ENCODE peak calls at places on chromosomes 6 and 20, in seven cellular contexts. V is pancreas, E is GM20000, U is WTC11, C is OCI-LY7, N is HFFc6, Y is K562. R is an unnamed sample.

GRCh38 chr6:139490482-139490881 is 116.0 kb upstream of the CITED2 start:
- DNase-seq in E (no peak), U (no peak), Y (no peak), V (peak; percentile 68), C (peak; percentile 39), N (no peak), R (no peak)

GRCh38 chr6:136212616-136213396 is 37.3 kb downstream of the MTFR2 start:
- DNase-seq in C (no peak), U (no peak), N (no peak), Y (no peak), V (no peak), E (no peak), R (no peak)

GRCh38 chr6:16324184-16324583 is 85.8 kb downstream of the GMPR start:
- DNase-seq in Y (no peak), E (no peak), V (no peak), U (no peak), C (no peak), N (no peak), R (no peak)

GRCh38 chr6:110813813-110814487 is 1.3 kb downstream of the CDK19 start:
- DNase-seq in C (peak; percentile 66), U (no peak), N (no peak), V (no peak), E (no peak), Y (no peak), R (no peak)

GRCh38 chr6:44524491-44525227 is 137.2 kb downstream of the CDC5L start:
- DNase-seq in U (no peak), Y (no peak), E (no peak), N (no peak), C (no peak), V (no peak), R (no peak)

GRCh38 chr6:50905297-50905696 is 86.6 kb downstream of the TFAP2B start:
- DNase-seq in C (no peak), V (no peak), Y (no peak), E (no peak), U (no peak), N (no peak), R (no peak)

GRCh38 chr6:126388235-126388634 is 48.3 kb downstream of the CENPW start:
- DNase-seq in E (no peak), C (no peak), V (no peak), Y (no peak), N (no peak), U (no peak), R (no peak)

GRCh38 chr6:30875244-30876038 is 8.9 kb upstream of the DDR1 start:
- DNase-seq in U (no peak), V (no peak), E (no peak), N (no peak), C (no peak), Y (no peak), R (no peak)

GRCh38 chr20:34693414-34693813 is 10.7 kb upstream of the TP53INP2 start:
- DNase-seq in V (no peak), E (no peak), U (no peak), Y (no peak), C (no peak), N (no peak), R (no peak)

GRCh38 chr6:11762782-11763459 is 15.7 kb downstream of the ADTRP start:
- DNase-seq in C (no peak), Y (no peak), E (no peak), V (no peak), U (no peak), N (no peak), R (no peak)

GRCh38 chr20:61408951-61409740 is 157.1 kb downstream of the CDH4 start:
- DNase-seq in V (no peak), E (no peak), N (no peak), U (no peak), Y (no peak), C (no peak), R (no peak)

GRCh38 chr6:145887969-145888368 is 73.4 kb upstream of the FBXO30 start:
- DNase-seq in E (peak; percentile 7), N (peak; percentile 20), C (peak; percentile 64), Y (no peak), U (no peak), V (no peak), R (no peak)

GRCh38 chr20:49853640-49854039 is 41.0 kb downstream of the SLC9A8 start:
- DNase-seq in Y (no peak), U (peak; percentile 30), V (no peak), C (no peak), E (no peak), N (peak; percentile 69), R (no peak)

GRCh38 chr6:145948328-145948727 is 15.8 kb downstream of the SHPRH start:
- DNase-seq in C (no peak), N (peak; percentile 3), E (no peak), V (no peak), Y (no peak), U (no peak), R (no peak)

GRCh38 chr20:36010745-36011326 is 42.4 kb downstream of the CNBD2 start:
- DNase-seq in N (no peak), U (no peak), V (no peak), E (no peak), C (no peak), Y (no peak), R (no peak)

GRCh38 chr6:166999845-167000253 is 652 bp downstream of the CEP43 start:
- DNase-seq in E (no peak), N (no peak), C (peak; percentile 41), U (no peak), Y (no peak), V (no peak), R (no peak)

GRCh38 chr6:137233561-137234504 is 14.6 kb upstream of the IFNGR1 start:
- DNase-seq in U (no peak), N (peak; percentile 70), C (no peak), V (no peak), E (no peak), Y (no peak), R (no peak)

GRCh38 chr20:17171750-17172149 is 55.1 kb upstream of the PCSK2 start:
- DNase-seq in C (no peak), E (no peak), U (no peak), N (no peak), V (no peak), Y (no peak), R (no peak)

GRCh38 chr20:44863661-44864060 is 21.8 kb upstream of the YWHAB start:
- DNase-seq in V (no peak), E (no peak), Y (no peak), N (no peak), U (no peak), C (no peak), R (no peak)

GRCh38 chr20:36135159-36135558 is 19.4 kb upstream of the EPB41L1 start:
- DNase-seq in U (no peak), C (no peak), Y (no peak), N (no peak), V (no peak), E (no peak), R (no peak)

GRCh38 chr6:134753001-134753400 is 196.9 kb downstream of the ALDH8A1 start:
- DNase-seq in U (no peak), E (no peak), C (no peak), Y (no peak), V (peak; percentile 27), N (no peak), R (no peak)

GRCh38 chr6:134754013-134754690 is 195.7 kb downstream of the ALDH8A1 start:
- DNase-seq in U (no peak), Y (no peak), V (no peak), E (no peak), C (no peak), N (no peak), R (no peak)

GRCh38 chr6:134757911-134758361 is 192.0 kb downstream of the ALDH8A1 start:
- DNase-seq in U (no peak), Y (no peak), N (no peak), E (no peak), V (peak; percentile 27), C (no peak), R (no peak)

GRCh38 chr6:134758616-134759015 is 191.3 kb downstream of the ALDH8A1 start:
- DNase-seq in C (no peak), E (no peak), V (no peak), N (no peak), U (no peak), Y (no peak), R (no peak)
- TF ChIP-seq CTCF in C (no peak), E (no peak), V (no peak), N (no peak), U (no peak), Y (no peak), R (no peak)

GRCh38 chr6:105561501-105561900 is 158.6 kb upstream of the PREP start:
- DNase-seq in C (no peak), V (no peak), E (no peak), U (no peak), Y (no peak), N (no peak), R (no peak)

GRCh38 chr6:105566503-105566902 is 163.6 kb upstream of the PREP start:
- DNase-seq in C (no peak), Y (no peak), E (no peak), V (no peak), U (no peak), N (no peak), R (no peak)

GRCh38 chr6:105560611-105561066 is 157.8 kb upstream of the PREP start:
- DNase-seq in V (no peak), Y (no peak), N (peak; percentile 31), C (no peak), E (peak; percentile 42), U (no peak), R (peak; percentile 39)

GRCh38 chr6:105564503-105564902 is 161.6 kb upstream of the PREP start:
- DNase-seq in C (no peak), N (no peak), U (no peak), E (no peak), Y (no peak), V (no peak), R (no peak)

DNA sequence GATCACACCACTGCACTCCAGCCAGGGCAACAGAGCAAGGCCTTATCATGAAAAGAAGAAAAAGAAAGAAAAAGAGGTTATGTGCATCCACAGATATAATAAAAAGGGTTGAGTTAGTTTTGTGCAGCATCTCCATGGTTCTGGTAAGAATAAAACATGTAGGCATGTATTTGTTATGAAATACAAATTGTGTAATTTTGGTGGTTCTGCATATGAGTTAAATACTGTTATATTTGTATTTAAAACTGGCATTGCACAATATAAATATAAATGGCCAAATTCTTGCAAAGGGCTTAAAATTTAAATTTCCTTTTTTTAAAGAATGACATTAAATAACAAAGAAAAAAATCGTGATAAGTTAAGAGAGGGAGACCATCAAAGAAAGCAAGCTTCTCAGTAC is 159.1 kb upstream of the PREP start:
- DNase-seq in U (no peak), N (no peak), E (no peak), Y (no peak), V (no peak), C (no peak), R (no peak)
- TF ChIP-seq CTCF in U (no peak), N (no peak), E (no peak), Y (no peak), V (no peak), C (no peak), R (no peak)

DNA sequence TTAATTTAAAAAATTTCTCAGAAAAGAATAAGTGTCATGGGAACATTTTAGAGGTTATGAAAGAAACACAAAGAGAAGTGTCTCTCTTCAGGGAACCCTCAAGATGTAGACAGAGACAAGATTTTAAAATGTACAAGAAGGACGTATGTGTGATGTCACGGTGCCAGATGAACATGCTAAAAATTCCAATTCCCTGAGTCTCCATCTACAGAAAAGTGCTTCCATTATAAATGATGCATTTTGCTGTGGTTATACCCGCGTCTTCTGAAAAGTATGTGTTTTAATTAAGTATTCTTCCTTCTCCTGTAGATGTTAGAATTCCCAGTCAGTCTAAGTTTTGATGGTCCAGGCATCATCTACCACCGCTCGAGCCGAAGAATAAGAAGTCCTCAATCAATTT is 489.1 kb downstream of the PREX1 start:
- DNase-seq in V (no peak), U (no peak), N (peak; percentile 5), Y (no peak), C (no peak), E (no peak), R (no peak)
- TF ChIP-seq CTCF in V (no peak), U (no peak), N (no peak), Y (no peak), C (no peak), E (no peak), R (no peak)

GRCh38 chr6:132218063-132218696 is 183.1 kb downstream of the MOXD1 start:
- DNase-seq in Y (no peak), E (peak; percentile 4), C (peak; percentile 33), N (peak; percentile 22), V (no peak), U (no peak), R (peak; percentile 6)
- TF ChIP-seq CTCF in Y (peak; percentile 10), E (no peak), C (peak; percentile 84), N (peak; percentile 91), V (peak; percentile 15), U (no peak), R (peak; percentile 30)